ENCODE peak calls at places on chromosomes 7 and 10, in six cellular contexts. F is H9, G is IMR-90, E is mesendoderm, S is neuronal stem cell, N is trophoblast cell. Q is an unnamed sample.

GRCh38 chr10:110774069-110775021 is 97.4 kb upstream of the PDCD4 start:
- DNase-seq in F (no peak), G (peak), E (no peak), S (no peak), N (peak), Q (peak)

GRCh38 chr10:97013568-97013967 is 172.2 kb downstream of the SLIT1 start:
- DNase-seq in F (peak), G (no peak), E (no peak), S (no peak), N (peak), Q (no peak)

GRCh38 chr7:79055722-79056415 is 397.6 kb downstream of the MAGI2 start:
- DNase-seq in F (no peak), G (no peak), E (no peak), S (no peak), N (peak), Q (no peak)

GRCh38 chr10:47082055-47082784 is 171.0 kb downstream of the PTPN20 start:
- DNase-seq in F (no peak), G (no peak), E (no peak), S (no peak), N (no peak), Q (no peak)

GRCh38 chr7:74521855-74522254 is 68.1 kb downstream of the GTF2IRD1 start:
- DNase-seq in F (no peak), G (no peak), E (no peak), S (no peak), N (no peak), Q (no peak)

GRCh38 chr7:151195616-151196450 is 8.8 kb upstream of the ASB10 start:
- DNase-seq in F (no peak), G (no peak), E (peak), S (no peak), N (no peak), Q (no peak)

GRCh38 chr10:3812141-3812540 is 27.1 kb upstream of the KLF6 start:
- DNase-seq in F (no peak), G (no peak), E (no peak), S (no peak), N (no peak), Q (no peak)

GRCh38 chr10:122161795-122162194 is 109.3 kb upstream of the BTBD16 start:
- DNase-seq in F (no peak), G (no peak), E (no peak), S (no peak), N (no peak), Q (no peak)

GRCh38 chr10:34742456-34742855 is 72.6 kb downstream of the PARD3 start:
- DNase-seq in F (no peak), G (peak), E (no peak), S (no peak), N (no peak), Q (no peak)

GRCh38 chr10:84415539-84416244 is 87.3 kb downstream of the CCSER2 start:
- DNase-seq in F (no peak), G (no peak), E (no peak), S (no peak), N (no peak), Q (no peak)

GRCh38 chr10:11307004-11307403 is 289.3 kb downstream of the CELF2 start:
- DNase-seq in F (no peak), G (no peak), E (no peak), S (no peak), N (no peak), Q (no peak)

GRCh38 chr10:127405221-127405620 is 143.9 kb upstream of the NPS start:
- DNase-seq in F (no peak), G (peak), E (no peak), S (no peak), N (no peak), Q (peak)

GRCh38 chr10:113585949-113586348 is 33.1 kb downstream of the HABP2 start:
- DNase-seq in F (no peak), G (no peak), E (peak), S (no peak), N (no peak), Q (no peak)

GRCh38 chr10:18140149-18140956 is at the start of gene CACNB2:
- DNase-seq in F (peak), G (peak), E (peak), S (peak), N (peak), Q (peak)

GRCh38 chr7:155921086-155921803 is 109.0 kb upstream of the SHH start:
- DNase-seq in F (no peak), G (no peak), E (no peak), S (no peak), N (no peak), Q (no peak)
- H3K4me2 ChIP-seq in F (no peak), G (no peak), E (no peak), S (no peak), N (no peak), Q (no peak)

GRCh38 chr10:124450010-124450782 is at the start of gene NKX1-2:
- DNase-seq in F (peak), G (no peak), E (peak), S (peak), N (no peak), Q (no peak)
- H2BK120ac ChIP-seq in F (no peak), G (no peak), E (peak), S (no peak), N (no peak), Q (no peak)

DNA sequence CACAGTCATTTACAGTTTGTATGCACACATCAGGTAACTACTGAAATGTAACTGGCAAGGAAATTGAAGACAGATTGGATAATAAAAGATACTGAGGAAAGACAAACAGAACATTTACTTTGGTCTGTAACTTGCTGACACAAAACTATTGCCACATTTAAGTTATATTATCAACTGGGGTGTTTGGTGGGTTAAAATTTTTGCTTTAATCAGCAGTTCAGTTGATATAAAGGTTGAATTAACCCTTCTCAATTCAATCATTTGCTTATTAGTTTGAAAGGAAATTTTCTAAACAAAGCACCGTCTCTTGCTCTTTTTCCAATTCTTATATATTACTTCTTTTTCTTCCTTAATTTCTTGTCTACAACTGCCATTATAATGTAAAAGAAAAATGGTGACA is 102.4 kb downstream of the TMEM26 start:
- DNase-seq in F (no peak), G (no peak), E (no peak), S (no peak), N (no peak), Q (no peak)
- H3K4me2 ChIP-seq in F (no peak), G (no peak), E (no peak), S (no peak), N (no peak), Q (no peak)

GRCh38 chr10:30557884-30558283 is 71.7 kb downstream of the LYZL2 start:
- DNase-seq in F (no peak), G (peak), E (peak), S (no peak), N (peak), Q (peak)
- H2BK120ac ChIP-seq in F (no peak), G (no peak), E (no peak), S (no peak), N (no peak), Q (no peak)

GRCh38 chr7:31890751-31891150 is 179.5 kb downstream of the PDE1C start:
- DNase-seq in F (no peak), G (no peak), E (no peak), S (no peak), N (no peak), Q (no peak)
- H3K4me2 ChIP-seq in F (no peak), G (peak), E (no peak), S (no peak), N (no peak), Q (no peak)

Q was measured in mesenchymal stem cell.